ENCODE peak calls at places on chromosomes 3 and 15, in four cellular contexts. J is stimulated activated CD4-positive, alpha-beta T cell treated with anti-CD3 and anti-CD28 coated beads, Interleukin-4, amount 100 ng/mL, for 48 hours; D is NCI-H1417; R is frontal cortex. I is an unnamed sample.

GRCh38 chr3:163916596-163917560 is 1161.4 kb downstream of the SI start:
- DNase-seq in R (no peak), D (peak), J (no peak), I (no peak)

GRCh38 chr3:88141458-88142083 is 8.2 kb upstream of the C3orf38 start:
- DNase-seq in R (no peak), J (no peak), D (no peak), I (no peak)

GRCh38 chr15:47788685-47789084 is 71.4 kb downstream of the SEMA6D start:
- DNase-seq in J (no peak), D (peak), R (no peak), I (no peak)

GRCh38 chr15:81480645-81481053 is 106.6 kb upstream of the TMC3 start:
- DNase-seq in J (no peak), D (peak), R (no peak), I (no peak)

GRCh38 chr3:13698498-13698897 is 149.6 kb downstream of the FBLN2 start:
- DNase-seq in R (no peak), J (no peak), D (no peak), I (no peak)

GRCh38 chr3:134462236-134463059 is 23.3 kb downstream of the ANAPC13 start:
- DNase-seq in J (no peak), D (no peak), R (no peak), I (no peak)

GRCh38 chr3:186705882-186706780 is 11.0 kb upstream of the KNG1 start:
- DNase-seq in J (peak), R (no peak), D (no peak), I (no peak)

GRCh38 chr3:44984335-44984734 is 8.3 kb downstream of the EXOSC7 start:
- DNase-seq in R (no peak), D (peak), J (no peak), I (no peak)

GRCh38 chr15:99431661-99432091 is 134.1 kb upstream of the MEF2A start:
- DNase-seq in D (no peak), J (no peak), R (no peak), I (no peak)

GRCh38 chr15:41848595-41848994 is 9.9 kb downstream of the PLA2G4B start:
- DNase-seq in R (no peak), J (peak), D (no peak), I (no peak)

GRCh38 chr15:100692671-100693070 is 90.3 kb downstream of the ASB7 start:
- DNase-seq in D (no peak), J (no peak), R (no peak), I (no peak)

GRCh38 chr3:72606005-72606800 is 242.0 kb downstream of the SHQ1 start:
- DNase-seq in R (no peak), D (no peak), J (no peak), I (no peak)

GRCh38 chr3:55482496-55483195 is 4.5 kb downstream of the WNT5A start:
- DNase-seq in J (no peak), D (no peak), R (peak), I (no peak)

GRCh38 chr3:8456118-8456811 is 45.4 kb upstream of the LMCD1 start:
- DNase-seq in D (no peak), R (no peak), J (no peak), I (no peak)

GRCh38 chr3:83065861-83066260 is 1304.4 kb upstream of the GBE1 start:
- DNase-seq in R (no peak), D (no peak), J (no peak), I (no peak)

GRCh38 chr3:66816110-66816761 is 181.9 kb upstream of the KBTBD8 start:
- DNase-seq in R (peak), J (no peak), D (peak), I (no peak)

GRCh38 chr15:69906256-69907185 is 191.2 kb downstream of the TLE3 start:
- DNase-seq in R (no peak), J (no peak), D (no peak), I (no peak)